ENCODE peak calls at places on chromosomes 4 and X, in seven cellular contexts. X, J, W, S, E, D and Y are unnamed samples.

GRCh38 chrX:67780694-67781109 is 236.9 kb downstream of the AR start:
- DNase-seq in X (peak), J (peak), W (no peak), S (no peak), E (no peak), D (peak), Y (peak)

GRCh38 chr4:140355288-140355687 is 18.2 kb upstream of the SCOC start:
- DNase-seq in X (no peak), J (no peak), W (no peak), S (no peak), E (no peak), D (no peak), Y (no peak)

GRCh38 chr4:122744229-122744628 is 11.7 kb downstream of the BBS12 start:
- DNase-seq in X (no peak), J (no peak), W (no peak), S (no peak), E (no peak), D (peak), Y (no peak)

GRCh38 chrX:105609530-105609929 is 212.8 kb upstream of the NRK start:
- DNase-seq in X (no peak), J (no peak), W (no peak), S (no peak), E (no peak), D (no peak), Y (no peak)

GRCh38 chrX:45517090-45517973 is 316.7 kb upstream of the DIPK2B start:
- DNase-seq in X (peak), J (peak), W (no peak), S (no peak), E (no peak), D (peak), Y (peak)

GRCh38 chr4:101599620-101600019 is 190.9 kb upstream of the BANK1 start:
- DNase-seq in X (no peak), J (no peak), W (no peak), S (no peak), E (no peak), D (peak), Y (no peak)

GRCh38 chr4:183905593-183906485 is 732 bp downstream of the STOX2 start:
- DNase-seq in X (peak), J (peak), W (peak), S (no peak), E (peak), D (peak), Y (peak)

GRCh38 chr4:142656178-142656577 is 189.9 kb downstream of the INPP4B start:
- DNase-seq in X (no peak), J (peak), W (no peak), S (no peak), E (no peak), D (peak), Y (no peak)

GRCh38 chr4:120017939-120018692 is 48.5 kb downstream of the MAD2L1 start:
- DNase-seq in X (no peak), J (no peak), W (no peak), S (no peak), E (no peak), D (no peak), Y (no peak)

GRCh38 chrX:8632949-8633348 is 99.0 kb downstream of the ANOS1 start:
- DNase-seq in X (no peak), J (no peak), W (no peak), S (no peak), E (no peak), D (peak), Y (no peak)

GRCh38 chrX:20693071-20693470 is 426.4 kb upstream of the RPS6KA3 start:
- DNase-seq in X (no peak), J (no peak), W (no peak), S (no peak), E (no peak), D (no peak), Y (no peak)

GRCh38 chrX:106170318-106170717 is 2.2 kb downstream of the PWWP3B start:
- DNase-seq in X (no peak), J (peak), W (no peak), S (no peak), E (no peak), D (peak), Y (no peak)

GRCh38 chr4:25767877-25768475 is 94.8 kb downstream of the SEL1L3 start:
- DNase-seq in X (peak), J (peak), W (peak), S (peak), E (peak), D (peak), Y (peak)

GRCh38 chr4:152690706-152691651 is 11.2 kb upstream of the TMEM154 start:
- DNase-seq in X (no peak), J (no peak), W (no peak), S (peak), E (no peak), D (no peak), Y (no peak)

GRCh38 chr4:35559559-35560365 is 684.6 kb downstream of the ARAP2 start:
- DNase-seq in X (no peak), J (no peak), W (no peak), S (no peak), E (no peak), D (no peak), Y (no peak)

GRCh38 chr4:26288308-26288982 is 32.4 kb upstream of the RBPJ start:
- DNase-seq in X (no peak), J (no peak), W (no peak), S (no peak), E (no peak), D (peak), Y (no peak)

GRCh38 chr4:101103381-101104142 is 243.8 kb downstream of the PPP3CA start:
- DNase-seq in X (no peak), J (no peak), W (no peak), S (no peak), E (no peak), D (peak), Y (no peak)

GRCh38 chr4:163251204-163251603 is 81.2 kb downstream of the NPY1R start:
- DNase-seq in X (no peak), J (peak), W (peak), S (no peak), E (no peak), D (peak), Y (no peak)